ENCODE peak calls at places on chromosomes 4 and X, in nine cellular contexts. One of them, this sample, is unnamed.

GRCh38 chr4:833156-833555 is 7.2 kb upstream of the CPLX1 start:
- DNase-seq in stomach: no peak
- DNase-seq in GM23338: no peak
- DNase-seq in cardiac muscle cell: no peak
- DNase-seq in upper lobe of right lung: peak
- DNase-seq in heart right ventricle: no peak
- DNase-seq in CD8-positive, alpha-beta T cell: no peak
- DNase-seq in mesothelial cell of epicardium: no peak
- DNase-seq in Peyer's patch: no peak
- DNase-seq in this sample: no peak

GRCh38 chrX:77785400-77785745 is 643 bp downstream of the ATRX start:
- DNase-seq in heart right ventricle: peak
- DNase-seq in CD8-positive, alpha-beta T cell: no peak
- DNase-seq in upper lobe of right lung: no peak
- DNase-seq in stomach: no peak
- DNase-seq in Peyer's patch: no peak
- DNase-seq in GM23338: peak
- DNase-seq in mesothelial cell of epicardium: no peak
- DNase-seq in cardiac muscle cell: peak
- DNase-seq in this sample: no peak

GRCh38 chrX:48736878-48737212 is 24.7 kb upstream of the GLOD5 start:
- DNase-seq in heart right ventricle: no peak
- DNase-seq in GM23338: no peak
- DNase-seq in cardiac muscle cell: no peak
- DNase-seq in upper lobe of right lung: no peak
- DNase-seq in Peyer's patch: no peak
- DNase-seq in CD8-positive, alpha-beta T cell: no peak
- DNase-seq in mesothelial cell of epicardium: no peak
- DNase-seq in stomach: no peak
- DNase-seq in this sample: no peak

GRCh38 chr4:26896636-26897035 is 36.0 kb downstream of the STIM2 start:
- DNase-seq in Peyer's patch: no peak
- DNase-seq in upper lobe of right lung: no peak
- DNase-seq in GM23338: no peak
- DNase-seq in stomach: no peak
- DNase-seq in cardiac muscle cell: no peak
- DNase-seq in mesothelial cell of epicardium: no peak
- DNase-seq in CD8-positive, alpha-beta T cell: no peak
- DNase-seq in heart right ventricle: no peak
- DNase-seq in this sample: no peak

GRCh38 chr4:17544831-17545234 is 29.9 kb downstream of the CLRN2 start:
- DNase-seq in GM23338: no peak
- DNase-seq in upper lobe of right lung: no peak
- DNase-seq in Peyer's patch: no peak
- DNase-seq in stomach: peak
- DNase-seq in mesothelial cell of epicardium: no peak
- DNase-seq in heart right ventricle: no peak
- DNase-seq in CD8-positive, alpha-beta T cell: no peak
- DNase-seq in cardiac muscle cell: no peak
- DNase-seq in this sample: no peak

GRCh38 chr4:45518832-45519231 is 605.0 kb downstream of the GABRG1 start:
- DNase-seq in upper lobe of right lung: no peak
- DNase-seq in CD8-positive, alpha-beta T cell: no peak
- DNase-seq in heart right ventricle: no peak
- DNase-seq in GM23338: peak
- DNase-seq in mesothelial cell of epicardium: no peak
- DNase-seq in stomach: no peak
- DNase-seq in cardiac muscle cell: no peak
- DNase-seq in Peyer's patch: no peak
- DNase-seq in this sample: no peak

GRCh38 chrX:53476371-53476770 is 42.2 kb upstream of the HSD17B10 start:
- DNase-seq in upper lobe of right lung: no peak
- DNase-seq in Peyer's patch: no peak
- DNase-seq in stomach: no peak
- DNase-seq in cardiac muscle cell: no peak
- DNase-seq in heart right ventricle: no peak
- DNase-seq in GM23338: no peak
- DNase-seq in mesothelial cell of epicardium: no peak
- DNase-seq in CD8-positive, alpha-beta T cell: no peak
- DNase-seq in this sample: no peak

GRCh38 chr4:140675599-140676231 is 80.5 kb downstream of the TBC1D9 start:
- DNase-seq in stomach: no peak
- DNase-seq in cardiac muscle cell: no peak
- DNase-seq in upper lobe of right lung: no peak
- DNase-seq in Peyer's patch: no peak
- DNase-seq in GM23338: no peak
- DNase-seq in CD8-positive, alpha-beta T cell: no peak
- DNase-seq in mesothelial cell of epicardium: no peak
- DNase-seq in heart right ventricle: no peak
- DNase-seq in this sample: no peak

GRCh38 chr4:88514557-88515511 is 8.7 kb downstream of the PYURF start:
- DNase-seq in Peyer's patch: no peak
- DNase-seq in stomach: no peak
- DNase-seq in cardiac muscle cell: no peak
- DNase-seq in mesothelial cell of epicardium: no peak
- DNase-seq in heart right ventricle: no peak
- DNase-seq in upper lobe of right lung: no peak
- DNase-seq in GM23338: no peak
- DNase-seq in CD8-positive, alpha-beta T cell: no peak
- DNase-seq in this sample: no peak

GRCh38 chrX:45577361-45577760 is 376.7 kb upstream of the DIPK2B start:
- DNase-seq in heart right ventricle: no peak
- DNase-seq in GM23338: no peak
- DNase-seq in cardiac muscle cell: no peak
- DNase-seq in Peyer's patch: no peak
- DNase-seq in CD8-positive, alpha-beta T cell: no peak
- DNase-seq in mesothelial cell of epicardium: no peak
- DNase-seq in stomach: no peak
- DNase-seq in upper lobe of right lung: no peak
- DNase-seq in this sample: no peak

GRCh38 chrX:40156472-40157227 is 58.9 kb upstream of the BCOR start:
- DNase-seq in stomach: no peak
- DNase-seq in mesothelial cell of epicardium: no peak
- DNase-seq in cardiac muscle cell: no peak
- DNase-seq in GM23338: peak
- DNase-seq in Peyer's patch: no peak
- DNase-seq in CD8-positive, alpha-beta T cell: no peak
- DNase-seq in upper lobe of right lung: no peak
- DNase-seq in heart right ventricle: no peak
- DNase-seq in this sample: no peak

GRCh38 chr4:7423391-7423790 is 11.3 kb downstream of the PSAPL1 start:
- DNase-seq in CD8-positive, alpha-beta T cell: no peak
- DNase-seq in GM23338: no peak
- DNase-seq in cardiac muscle cell: no peak
- DNase-seq in heart right ventricle: no peak
- DNase-seq in mesothelial cell of epicardium: no peak
- DNase-seq in upper lobe of right lung: peak
- DNase-seq in stomach: peak
- DNase-seq in Peyer's patch: no peak
- DNase-seq in this sample: no peak
- TF ChIP-seq CTCF in CD8-positive, alpha-beta T cell: no peak
- TF ChIP-seq CTCF in GM23338: no peak
- TF ChIP-seq CTCF in cardiac muscle cell: no peak
- TF ChIP-seq CTCF in heart right ventricle: no peak
- TF ChIP-seq CTCF in mesothelial cell of epicardium: no peak
- TF ChIP-seq CTCF in upper lobe of right lung: no peak
- TF ChIP-seq CTCF in stomach: no peak
- TF ChIP-seq CTCF in Peyer's patch: no peak
- TF ChIP-seq CTCF in this sample: no peak

GRCh38 chrX:66728818-66729271 is 90.0 kb upstream of the EDA2R start:
- DNase-seq in cardiac muscle cell: peak
- DNase-seq in stomach: peak
- DNase-seq in GM23338: peak
- DNase-seq in mesothelial cell of epicardium: peak
- DNase-seq in upper lobe of right lung: peak
- DNase-seq in heart right ventricle: peak
- DNase-seq in Peyer's patch: peak
- DNase-seq in CD8-positive, alpha-beta T cell: peak
- DNase-seq in this sample: peak
- TF ChIP-seq CTCF in cardiac muscle cell: peak
- TF ChIP-seq CTCF in stomach: peak
- TF ChIP-seq CTCF in GM23338: peak
- TF ChIP-seq CTCF in mesothelial cell of epicardium: peak
- TF ChIP-seq CTCF in upper lobe of right lung: peak
- TF ChIP-seq CTCF in heart right ventricle: peak
- TF ChIP-seq CTCF in Peyer's patch: no peak
- TF ChIP-seq CTCF in CD8-positive, alpha-beta T cell: peak
- TF ChIP-seq CTCF in this sample: peak

DNA sequence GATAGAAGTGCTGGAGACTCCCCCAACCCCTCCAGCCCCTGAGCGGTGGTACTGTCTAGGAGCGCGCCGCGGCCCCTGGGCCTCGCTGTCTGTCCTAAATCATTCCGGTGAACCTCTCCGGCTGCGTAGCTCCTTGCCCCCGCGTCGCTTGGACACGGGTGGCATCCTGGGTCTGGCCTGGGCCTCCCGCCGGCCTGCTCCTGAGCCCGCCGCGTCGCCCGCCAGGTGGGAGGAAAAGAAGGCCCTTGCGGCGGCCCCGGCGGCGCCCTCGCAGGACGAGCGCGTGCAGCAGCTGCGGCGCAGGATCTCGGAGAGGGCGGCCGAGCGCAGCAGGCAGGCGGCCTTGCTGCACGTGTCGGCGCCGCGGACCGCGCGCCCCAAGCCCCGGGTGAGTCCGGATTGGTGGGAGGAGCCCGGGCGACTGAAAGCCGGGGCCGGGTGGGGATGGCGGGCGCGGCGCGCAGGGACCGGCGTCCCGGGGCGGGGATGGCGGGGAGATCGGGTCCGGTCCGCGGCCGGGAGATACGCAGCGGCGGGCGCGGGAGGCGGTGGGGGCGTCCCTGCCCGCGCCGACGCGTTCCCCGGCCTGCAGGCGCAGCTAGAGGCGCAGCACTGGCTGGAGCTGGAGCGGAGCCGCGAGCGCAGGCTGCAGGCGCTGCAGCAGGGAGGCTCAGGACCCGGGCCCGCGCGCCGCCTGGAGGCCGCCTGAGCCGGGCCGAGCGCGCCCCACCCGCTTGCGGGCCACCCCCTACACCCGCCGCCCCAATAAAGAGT is 6.5 kb upstream of the RNF4 start:
- DNase-seq in upper lobe of right lung: peak
- DNase-seq in GM23338: peak
- DNase-seq in cardiac muscle cell: peak
- DNase-seq in mesothelial cell of epicardium: peak
- DNase-seq in stomach: peak
- DNase-seq in heart right ventricle: peak
- DNase-seq in Peyer's patch: peak
- DNase-seq in CD8-positive, alpha-beta T cell: peak
- DNase-seq in this sample: peak
- TF ChIP-seq CTCF in upper lobe of right lung: peak
- TF ChIP-seq CTCF in GM23338: peak
- TF ChIP-seq CTCF in cardiac muscle cell: peak
- TF ChIP-seq CTCF in mesothelial cell of epicardium: no peak
- TF ChIP-seq CTCF in stomach: no peak
- TF ChIP-seq CTCF in heart right ventricle: peak
- TF ChIP-seq CTCF in Peyer's patch: peak
- TF ChIP-seq CTCF in CD8-positive, alpha-beta T cell: peak
- TF ChIP-seq CTCF in this sample: peak

DNA sequence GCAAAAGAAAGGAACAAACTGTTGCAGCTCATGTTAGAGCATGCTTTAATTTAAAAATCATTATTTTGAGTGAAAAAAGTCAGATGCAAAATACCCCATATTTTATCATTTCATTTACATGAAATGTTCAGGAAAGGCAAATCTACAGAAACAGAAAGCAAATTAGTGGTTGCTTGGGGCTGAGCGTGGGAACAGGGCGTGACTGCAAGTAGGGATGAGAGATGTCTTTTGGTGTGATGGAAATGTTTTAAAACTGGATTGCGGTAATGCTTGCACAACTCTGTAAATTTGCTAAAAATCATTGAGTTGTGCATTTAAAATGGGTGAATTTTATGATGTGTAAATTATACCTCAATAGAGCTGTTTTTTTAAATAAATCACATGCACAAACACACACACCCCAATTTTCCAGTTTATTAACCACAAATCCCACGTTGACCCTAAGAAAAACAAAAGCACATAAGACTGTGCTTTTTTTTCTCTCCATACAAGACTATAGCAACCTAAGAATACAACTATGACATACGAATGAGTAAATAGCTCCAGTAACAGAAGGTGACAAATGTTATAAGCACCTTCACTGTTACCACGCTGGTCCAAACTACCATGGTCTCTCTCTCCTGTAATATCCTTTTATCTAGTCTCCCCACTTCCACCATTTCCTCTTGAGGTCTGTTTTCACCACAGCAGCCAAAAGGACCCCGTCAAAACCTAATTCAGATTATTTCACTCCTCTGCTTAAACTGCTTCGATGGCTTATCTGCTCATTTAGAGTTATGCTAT is 37.3 kb downstream of the FRMD7 start:
- DNase-seq in mesothelial cell of epicardium: no peak
- DNase-seq in cardiac muscle cell: no peak
- DNase-seq in CD8-positive, alpha-beta T cell: no peak
- DNase-seq in heart right ventricle: no peak
- DNase-seq in upper lobe of right lung: no peak
- DNase-seq in stomach: no peak
- DNase-seq in Peyer's patch: no peak
- DNase-seq in GM23338: no peak
- DNase-seq in this sample: no peak
- TF ChIP-seq CTCF in mesothelial cell of epicardium: no peak
- TF ChIP-seq CTCF in cardiac muscle cell: no peak
- TF ChIP-seq CTCF in CD8-positive, alpha-beta T cell: no peak
- TF ChIP-seq CTCF in heart right ventricle: no peak
- TF ChIP-seq CTCF in upper lobe of right lung: no peak
- TF ChIP-seq CTCF in stomach: no peak
- TF ChIP-seq CTCF in Peyer's patch: no peak
- TF ChIP-seq CTCF in GM23338: no peak
- TF ChIP-seq CTCF in this sample: no peak

DNA sequence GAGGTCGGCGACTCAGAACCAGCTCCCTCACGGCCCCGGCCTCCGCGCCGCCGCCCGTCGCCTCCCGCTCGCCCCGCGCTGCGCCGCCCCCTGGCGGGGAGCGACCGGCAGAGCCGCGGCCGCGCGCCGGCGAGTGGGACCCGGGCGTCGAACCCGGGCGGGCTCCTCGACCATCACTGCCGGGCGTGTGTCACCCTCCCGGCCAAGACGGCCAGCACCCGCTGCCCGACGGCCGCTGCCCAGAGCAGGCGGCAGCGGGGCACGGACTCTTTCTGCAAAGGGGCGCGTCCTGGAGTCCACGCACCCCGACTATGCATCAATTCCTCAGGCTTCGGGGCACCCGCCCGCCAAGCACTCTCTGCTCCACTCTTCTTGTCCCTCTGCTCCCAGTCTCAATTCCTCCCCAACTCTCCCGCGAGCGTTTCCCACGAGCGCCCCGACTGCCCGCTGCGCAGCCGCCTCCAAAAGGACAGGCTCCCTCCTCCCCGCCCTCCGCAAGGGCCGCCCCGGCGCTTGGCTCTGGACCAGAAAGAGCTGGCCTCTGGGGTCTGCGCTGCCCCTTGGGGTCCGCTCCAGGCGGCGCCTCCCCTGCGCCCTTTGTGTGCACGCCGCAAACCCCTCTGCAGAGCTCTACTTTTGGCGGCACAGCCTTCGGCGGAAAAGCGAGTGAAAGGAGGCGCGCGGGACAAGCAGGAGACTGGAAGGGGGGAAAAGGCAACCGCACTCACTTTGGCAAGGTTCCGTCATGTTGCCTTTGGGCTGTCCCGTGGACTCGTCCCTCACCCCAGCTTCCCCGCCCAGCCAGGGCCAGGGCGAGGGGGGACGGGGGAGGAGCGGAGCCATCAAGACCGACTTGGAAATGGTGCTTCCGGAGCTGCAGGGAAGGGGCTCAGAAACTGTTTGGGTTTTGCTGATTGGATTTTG is 1.1 kb downstream of the PDE5A start:
- DNase-seq in heart right ventricle: peak
- DNase-seq in Peyer's patch: peak
- DNase-seq in cardiac muscle cell: peak
- DNase-seq in upper lobe of right lung: peak
- DNase-seq in stomach: peak
- DNase-seq in GM23338: peak
- DNase-seq in CD8-positive, alpha-beta T cell: peak
- DNase-seq in mesothelial cell of epicardium: peak
- DNase-seq in this sample: peak
- TF ChIP-seq CTCF in heart right ventricle: peak
- TF ChIP-seq CTCF in Peyer's patch: no peak
- TF ChIP-seq CTCF in cardiac muscle cell: peak
- TF ChIP-seq CTCF in upper lobe of right lung: peak
- TF ChIP-seq CTCF in stomach: no peak
- TF ChIP-seq CTCF in GM23338: peak
- TF ChIP-seq CTCF in CD8-positive, alpha-beta T cell: peak
- TF ChIP-seq CTCF in mesothelial cell of epicardium: peak
- TF ChIP-seq CTCF in this sample: peak